ENCODE peak calls at places on chromosomes 11 and 22, in four cellular contexts. F is psoas muscle, Z is endodermal cell, S is ascending aorta. E is an unnamed sample.

GRCh38 chr22:36145881-36146280 is 14.7 kb downstream of the APOL3 start:
- DNase-seq in F (no peak), Z (no peak), S (peak; percentile 50), E (no peak)

GRCh38 chr11:20112291-20113146 is 47.8 kb downstream of the DBX1 start:
- DNase-seq in F (peak; percentile 76), Z (peak; percentile 75), S (peak; percentile 91), E (no peak)

GRCh38 chr22:28408702-28409101 is 270.9 kb downstream of the TTC28 start:
- DNase-seq in F (no peak), Z (no peak), S (no peak), E (no peak)

GRCh38 chr22:42560781-42561180 is 7.0 kb downstream of the SERHL2 start:
- DNase-seq in F (no peak), Z (peak; percentile 83), S (no peak), E (no peak)

GRCh38 chr11:27857014-27857413 is 156.8 kb upstream of the BDNF start:
- DNase-seq in F (no peak), Z (no peak), S (no peak), E (no peak)

GRCh38 chr11:133968300-133968699 is 11.5 kb upstream of the IGSF9B start:
- DNase-seq in F (no peak), Z (peak; percentile 89), S (no peak), E (no peak)

GRCh38 chr22:47351836-47352579 is 589.6 kb downstream of the TBC1D22A start:
- DNase-seq in F (no peak), Z (no peak), S (no peak), E (peak; percentile 53)

GRCh38 chr22:34886391-34886790 is 179.6 kb upstream of the ISX start:
- DNase-seq in F (no peak), Z (no peak), S (no peak), E (no peak)

GRCh38 chr22:49037701-49038245 is 789.9 kb downstream of the BRD1 start:
- DNase-seq in F (no peak), Z (no peak), S (no peak), E (peak; percentile 70)

GRCh38 chr11:107468596-107468995 is 11.0 kb upstream of the CWF19L2 start:
- DNase-seq in F (no peak), Z (no peak), S (no peak), E (no peak)

GRCh38 chr11:69427337-69427736 is 54.1 kb upstream of the LINC01488 start:
- DNase-seq in F (no peak), Z (peak; percentile 64), S (no peak), E (peak; percentile 50)

GRCh38 chr22:38973289-38974169 is 8.6 kb upstream of the APOBEC3B start:
- DNase-seq in F (no peak), Z (peak; percentile 90), S (no peak), E (peak; percentile 74)

GRCh38 chr11:26730711-26731460 is 9.0 kb upstream of the SLC5A12 start:
- DNase-seq in F (no peak), Z (no peak), S (no peak), E (no peak)

GRCh38 chr22:27990879-27991278 is 71.8 kb upstream of the PITPNB start:
- DNase-seq in F (peak; percentile 80), Z (peak; percentile 95), S (peak; percentile 81), E (no peak)

GRCh38 chr11:62961017-62961416 is 23.8 kb downstream of the SLC22A6 start:
- DNase-seq in F (no peak), Z (no peak), S (no peak), E (no peak)

GRCh38 chr11:123841189-123841588 is 35.0 kb upstream of the OR6M1 start:
- DNase-seq in F (no peak), Z (no peak), S (no peak), E (no peak)

GRCh38 chr11:30914143-30914762 is 328.1 kb upstream of the MPPED2 start:
- DNase-seq in F (peak; percentile 30), Z (peak; percentile 92), S (peak; percentile 68), E (peak; percentile 74)

GRCh38 chr11:63478896-63479295 is 12.1 kb downstream of the PLAAT5 start:
- DNase-seq in F (no peak), Z (peak; percentile 82), S (peak; percentile 68), E (no peak)

GRCh38 chr22:36279219-36279666 is 26.3 kb downstream of the APOL1 start:
- DNase-seq in F (no peak), Z (no peak), S (no peak), E (no peak)

GRCh38 chr11:79375818-79376550 is 64.8 kb downstream of the TENM4 start:
- DNase-seq in F (no peak), Z (peak; percentile 69), S (no peak), E (no peak)

GRCh38 chr22:19501897-19502447 is 22.2 kb downstream of the CLDN5 start:
- DNase-seq in F (no peak), Z (no peak), S (no peak), E (no peak)

GRCh38 chr11:99687320-99687719 is 666.6 kb downstream of the CNTN5 start:
- DNase-seq in F (no peak), Z (no peak), S (no peak), E (no peak)

GRCh38 chr22:22745225-22746060 is 101.0 kb downstream of the GGTLC2 start:
- DNase-seq in F (no peak), Z (peak; percentile 87), S (no peak), E (no peak)

GRCh38 chr11:83816572-83817187 is 530.5 kb upstream of the CCDC90B start:
- DNase-seq in F (no peak), Z (no peak), S (no peak), E (no peak)

GRCh38 chr11:111379500-111380136 is 543 bp upstream of the POU2AF1 start:
- DNase-seq in F (no peak), Z (no peak), S (no peak), E (no peak)

GRCh38 chr22:32649515-32650200 is 151.8 kb upstream of the TIMP3 start:
- DNase-seq in F (peak; percentile 35), Z (no peak), S (peak; percentile 65), E (no peak)

GRCh38 chr11:9797300-9797699 is 133.4 kb downstream of the SWAP70 start:
- DNase-seq in F (no peak), Z (no peak), S (no peak), E (no peak)

GRCh38 chr11:80255021-80255420 is 814.2 kb upstream of the TENM4 start:
- DNase-seq in F (no peak), Z (peak; percentile 46), S (no peak), E (no peak)

GRCh38 chr11:105298630-105299029 is 159.1 kb upstream of the CARD18 start:
- DNase-seq in F (no peak), Z (no peak), S (no peak), E (no peak)

GRCh38 chr11:94574193-94574961 is 7.2 kb downstream of the PIWIL4 start:
- DNase-seq in F (peak; percentile 16), Z (no peak), S (no peak), E (no peak)

GRCh38 chr22:40094449-40094848 is 83.3 kb upstream of the TNRC6B start:
- DNase-seq in F (no peak), Z (no peak), S (no peak), E (no peak)

DNA sequence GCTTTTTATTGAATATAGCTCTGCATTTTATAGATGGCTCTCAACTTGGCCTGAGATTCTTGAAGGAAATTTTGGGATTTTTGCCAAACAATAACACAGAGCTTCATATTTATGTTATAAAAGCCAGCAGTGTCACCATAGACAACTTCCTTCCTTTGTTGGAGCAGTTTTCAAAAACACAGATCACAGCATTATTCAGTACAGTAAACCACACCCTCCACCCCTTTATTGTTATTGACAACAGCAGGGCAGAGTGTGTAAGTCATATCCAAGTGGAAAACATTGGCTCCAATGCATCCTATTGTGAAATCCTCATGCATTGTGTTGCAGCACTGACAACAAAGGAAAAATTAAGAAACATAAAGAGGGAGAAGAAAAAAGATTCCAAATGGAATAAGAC is 62.6 kb upstream of the PRSS23 start:
- DNase-seq in F (no peak), Z (no peak), S (no peak), E (no peak)
- H3K4me1 ChIP-seq in F (peaks cover 21% of the 10 kb centered on the region), Z (peaks cover 11% of the 10 kb centered on the region), S (peaks cover 38% of the 10 kb centered on the region), E (peaks cover 7% of the 10 kb centered on the region)

GRCh38 chr11:50186146-50186545 is 153.5 kb downstream of the OR4C45 start:
- DNase-seq in F (no peak), Z (no peak), S (no peak), E (no peak)
- H3K27me3 ChIP-seq in F (no peaks in the 10 kb centered on the region), Z (no peaks in the 10 kb centered on the region), S (no peaks in the 10 kb centered on the region), E (no peaks in the 10 kb centered on the region)

GRCh38 chr11:71131861-71132260 is 120.5 kb downstream of the SHANK2 start:
- DNase-seq in F (no peak), Z (peak; percentile 79), S (no peak), E (peak; percentile 56)
- H3K9me3 ChIP-seq in F (no peaks in the 10 kb centered on the region), Z (no peaks in the 10 kb centered on the region), S (no peaks in the 10 kb centered on the region), E (no peaks in the 10 kb centered on the region)

GRCh38 chr11:117826832-117827231 is 2.3 kb upstream of the FXYD2 start:
- DNase-seq in F (no peak), Z (no peak), S (peak; percentile 15), E (no peak)

GRCh38 chr11:117825538-117826359 is 1.2 kb upstream of the FXYD2 start:
- DNase-seq in F (no peak), Z (no peak), S (peak; percentile 46), E (peak; percentile 48)

GRCh38 chr11:117824571-117825537 is at the start of gene FXYD2:
- DNase-seq in F (peak; percentile 61), Z (peak; percentile 53), S (peak; percentile 71), E (peak; percentile 77)

GRCh38 chr11:117827521-117828511 is 3.3 kb upstream of the FXYD2 start:
- DNase-seq in F (no peak), Z (peak; percentile 51), S (peak; percentile 37), E (peak; percentile 72)

GRCh38 chr11:117826360-117826635 is 1.8 kb upstream of the FXYD2 start:
- DNase-seq in F (no peak), Z (peak; percentile 26), S (no peak), E (no peak)
- H3K4me1 ChIP-seq in F (peaks cover 12% of the 10 kb centered on the region), Z (peaks cover 4% of the 10 kb centered on the region), S (no peaks in the 10 kb centered on the region), E (peaks cover 55% of the 10 kb centered on the region)

GRCh38 chr11:122714021-122714420 is 58.5 kb downstream of the UBASH3B start:
- DNase-seq in F (no peak), Z (no peak), S (no peak), E (no peak)
- H3K27me3 ChIP-seq in F (no peaks in the 10 kb centered on the region), Z (no peaks in the 10 kb centered on the region), S (no peaks in the 10 kb centered on the region), E (no peaks in the 10 kb centered on the region)

GRCh38 chr11:101138245-101138930 is 8.8 kb upstream of the PGR start:
- DNase-seq in F (no peak), Z (no peak), S (no peak), E (no peak)
- H3K9me3 ChIP-seq in F (no peaks in the 10 kb centered on the region), Z (no peaks in the 10 kb centered on the region), S (no peaks in the 10 kb centered on the region), E (no peaks in the 10 kb centered on the region)

DNA sequence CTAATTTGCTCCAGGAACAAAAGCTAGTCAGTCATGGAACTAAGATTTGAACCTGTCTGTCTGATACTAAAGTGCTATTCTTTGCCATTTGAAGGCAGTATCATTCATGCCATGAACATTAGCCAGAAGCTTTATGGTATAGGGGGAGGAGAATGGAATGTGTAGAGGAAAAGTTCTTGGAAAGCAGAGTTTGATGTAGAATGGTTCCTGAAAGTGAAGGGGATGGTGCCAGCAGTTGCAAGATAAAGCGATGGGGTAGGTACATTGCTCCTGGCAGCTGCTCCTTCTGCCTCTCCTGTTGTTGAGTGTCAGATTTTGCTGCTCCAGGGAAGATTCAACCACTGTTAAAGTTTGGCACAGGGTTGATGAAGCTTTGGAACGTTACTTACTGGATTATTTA is 53.4 kb downstream of the ARHGAP42 start:
- DNase-seq in F (no peak), Z (no peak), S (no peak), E (no peak)
- H3K4me1 ChIP-seq in F (peaks cover 20% of the 10 kb centered on the region), Z (peaks cover 38% of the 10 kb centered on the region), S (peaks cover 11% of the 10 kb centered on the region), E (peaks cover 54% of the 10 kb centered on the region)